ENCODE peak calls at places on chromosomes 1 and 21, in nine cellular contexts. H is right cardiac atrium, G is ovary, Q is tibial nerve, K is astrocyte, W is mesendoderm, J is mucosa of descending colon, O is heart right ventricle, F is breast epithelium. V is an unnamed sample. For H3K4me1, the result is how much of the 10 kb centered on the place peaks cover.

GRCh38 chr1:234978397-234979291 is 150.0 kb downstream of the TOMM20 start:
- DNase-seq in F (no peak), W (no peak), O (no peak), G (no peak), K (peak), Q (no peak), H (no peak), J (peak), V (peak)

GRCh38 chr1:186055846-186056245 is 319.2 kb downstream of the TPR start:
- DNase-seq in K (no peak), G (no peak), O (no peak), F (no peak), Q (no peak), W (no peak), J (no peak), H (no peak), V (no peak)

GRCh38 chr21:39348040-39348354 is 891 bp downstream of the HMGN1 start:
- DNase-seq in F (no peak), W (no peak), K (no peak), O (no peak), J (no peak), Q (no peak), H (no peak), G (no peak), V (no peak)

GRCh38 chr1:44300882-44301281 is 54.2 kb downstream of the ERI3 start:
- DNase-seq in F (no peak), Q (no peak), J (no peak), G (no peak), K (no peak), O (no peak), H (no peak), W (no peak), V (no peak)

GRCh38 chr1:152461544-152461943 is 47.5 kb upstream of the CRNN start:
- DNase-seq in O (no peak), G (no peak), Q (no peak), W (peak), F (no peak), J (no peak), K (peak), H (peak), V (peak)

GRCh38 chr21:45252448-45252925 is 35.2 kb downstream of the POFUT2 start:
- DNase-seq in J (no peak), H (no peak), G (no peak), F (no peak), Q (no peak), O (no peak), K (no peak), W (no peak), V (no peak)

GRCh38 chr1:178531897-178532296 is 19.0 kb downstream of the TEX35 start:
- DNase-seq in Q (no peak), G (no peak), H (no peak), W (no peak), F (no peak), O (no peak), K (no peak), J (no peak), V (no peak)

GRCh38 chr1:1100296-1100695 is 15.6 kb downstream of the C1orf159 start:
- DNase-seq in Q (no peak), F (no peak), O (no peak), W (no peak), K (no peak), J (no peak), H (no peak), G (no peak), V (no peak)

GRCh38 chr21:16573581-16573980 is 843.8 kb downstream of the USP25 start:
- DNase-seq in F (no peak), K (peak), O (no peak), G (no peak), H (no peak), W (peak), J (no peak), Q (no peak), V (no peak)

GRCh38 chr1:24155011-24155782 is 12.3 kb upstream of the IL22RA1 start:
- DNase-seq in O (no peak), K (no peak), J (peak), G (no peak), W (peak), Q (no peak), H (no peak), F (no peak), V (no peak)

GRCh38 chr1:27615346-27616004 is 11.5 kb upstream of the AHDC1 start:
- DNase-seq in O (no peak), Q (no peak), F (no peak), H (no peak), G (no peak), W (no peak), J (no peak), K (no peak), V (no peak)

GRCh38 chr21:45146801-45147200 is 72.4 kb downstream of the ADARB1 start:
- DNase-seq in J (no peak), G (no peak), K (no peak), Q (no peak), H (no peak), F (peak), O (no peak), W (no peak), V (no peak)

GRCh38 chr1:155052412-155053400 is 1.6 kb downstream of the ADAM15 start:
- DNase-seq in Q (no peak), H (peak), J (peak), W (no peak), F (no peak), K (no peak), G (no peak), O (peak), V (peak)

GRCh38 chr1:241411056-241411775 is 54.2 kb upstream of the RGS7 start:
- DNase-seq in W (no peak), F (no peak), H (no peak), Q (no peak), O (no peak), G (no peak), K (no peak), J (no peak), V (no peak)

GRCh38 chr1:201713093-201713810 is 115.7 kb upstream of the IPO9 start:
- DNase-seq in Q (peak), H (peak), K (peak), O (peak), W (peak), J (peak), F (peak), G (peak), V (peak)

GRCh38 chr1:204166237-204166636 is at the start of gene REN:
- DNase-seq in H (no peak), Q (no peak), K (no peak), G (no peak), O (no peak), F (no peak), J (no peak), W (no peak), V (no peak)

GRCh38 chr1:1833916-1834325 is 55.7 kb upstream of the NADK start:
- DNase-seq in O (no peak), F (no peak), W (peak), Q (no peak), K (peak), H (no peak), G (no peak), J (no peak), V (no peak)

GRCh38 chr1:35603941-35604340 is 30.8 kb downstream of the TFAP2E start:
- DNase-seq in Q (no peak), O (no peak), G (no peak), W (no peak), J (no peak), H (no peak), F (no peak), K (peak), V (no peak)

GRCh38 chr1:149917590-149918144 is at the start of gene SV2A:
- DNase-seq in F (peak), Q (no peak), H (peak), J (no peak), G (no peak), W (peak), O (peak), K (peak), V (no peak)

GRCh38 chr1:91741301-91741700 is 144.7 kb downstream of the TGFBR3 start:
- DNase-seq in G (no peak), F (no peak), Q (no peak), O (no peak), J (no peak), H (no peak), K (peak), W (peak), V (no peak)

GRCh38 chr21:31872452-31873274 is at the start of gene HUNK:
- DNase-seq in F (peak), Q (no peak), K (peak), O (peak), G (peak), J (peak), W (peak), H (peak), V (no peak)

GRCh38 chr1:16720403-16721223 is 19.7 kb upstream of the RNU1-4 start:
- DNase-seq in W (no peak), J (no peak), K (peak), G (no peak), F (no peak), H (peak), O (no peak), Q (no peak), V (no peak)

GRCh38 chr1:3607703-3608065 is 3.6 kb downstream of the MEGF6 start:
- DNase-seq in F (no peak), Q (no peak), H (no peak), K (no peak), G (no peak), J (no peak), W (no peak), O (no peak), V (no peak)

GRCh38 chr21:43364851-43365424 is 62.0 kb downstream of the SIK1 start:
- DNase-seq in H (peak), Q (no peak), O (peak), W (no peak), J (no peak), G (no peak), F (no peak), K (no peak), V (no peak)

GRCh38 chr1:178536844-178537371 is 24.0 kb downstream of the TEX35 start:
- DNase-seq in K (peak), O (peak), H (peak), W (peak), J (peak), G (peak), Q (no peak), F (peak), V (peak)

GRCh38 chr1:109089242-109090015 is 1.1 kb upstream of the TMEM167B start:
- DNase-seq in J (peak), O (peak), Q (no peak), W (peak), F (peak), H (peak), K (peak), G (no peak), V (peak)

GRCh38 chr1:10736623-10737267 is 59.7 kb downstream of the CASZ1 start:
- DNase-seq in F (peak), O (no peak), H (no peak), J (no peak), K (no peak), G (no peak), W (no peak), Q (no peak), V (no peak)

GRCh38 chr1:30042438-30043147 is 680.8 kb downstream of the MATN1 start:
- DNase-seq in H (no peak), O (no peak), J (no peak), F (no peak), G (no peak), W (no peak), K (no peak), Q (no peak), V (no peak)

GRCh38 chr1:203147376-203147775 is 19.9 kb downstream of the ADORA1 start:
- DNase-seq in G (no peak), H (no peak), J (no peak), K (no peak), O (no peak), Q (no peak), F (peak), W (no peak), V (no peak)

GRCh38 chr1:12047120-12047876 is 15.8 kb upstream of the TNFRSF8 start:
- DNase-seq in O (no peak), H (no peak), F (no peak), W (no peak), K (peak), Q (no peak), G (no peak), J (no peak), V (no peak)

GRCh38 chr1:54052470-54052933 is 502 bp downstream of the TMEM59 start:
- DNase-seq in Q (no peak), O (no peak), K (no peak), F (peak), H (peak), G (peak), W (peak), J (peak), V (no peak)

GRCh38 chr1:54054438-54054749 is 986 bp downstream of the TCEANC2 start:
- DNase-seq in W (peak), J (no peak), O (no peak), K (no peak), F (no peak), Q (no peak), G (no peak), H (no peak), V (no peak)

GRCh38 chr1:54053745-54054437 is 483 bp downstream of the TCEANC2 start:
- DNase-seq in F (no peak), Q (no peak), J (no peak), W (no peak), H (no peak), G (no peak), O (no peak), K (no peak), V (no peak)

GRCh38 chr1:54052934-54053744 is at the start of the genes TCEANC2 and TMEM59:
- DNase-seq in J (peak), K (peak), F (peak), Q (peak), W (peak), O (peak), G (peak), H (peak), V (peak)

DNA sequence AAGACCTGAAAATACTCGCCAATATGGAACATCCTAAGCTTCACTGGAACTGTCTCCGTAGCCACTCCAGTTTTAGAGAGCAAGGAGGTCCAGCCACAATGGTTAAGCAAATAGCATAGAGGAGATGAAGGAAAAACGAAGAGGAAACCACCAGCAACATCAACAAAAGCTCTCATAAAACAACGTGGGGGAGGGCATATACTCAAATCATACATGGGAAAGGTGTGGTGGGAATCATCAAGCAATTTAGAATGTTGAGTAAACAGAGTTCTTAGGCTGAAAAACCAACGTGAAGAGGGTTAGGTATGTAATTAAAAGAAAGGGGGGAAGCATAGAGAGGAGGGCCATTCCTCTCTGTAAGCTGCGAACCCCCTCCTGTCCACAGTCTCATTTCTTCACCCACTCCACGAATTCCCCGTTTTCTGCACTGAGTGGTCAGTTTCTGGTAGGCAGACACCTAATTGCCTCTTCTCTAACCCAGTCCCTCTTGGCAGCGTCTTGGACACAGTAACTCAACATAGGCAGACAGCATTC is 1.0 kb downstream of the TMEM59 start:
- DNase-seq in Q (no peak), J (no peak), F (no peak), G (no peak), W (peak), H (no peak), K (peak), O (no peak), V (no peak)
- H3K4me1 ChIP-seq in Q (under half), J (under half), F (under half), G (under half), W (under half), H (under half), K (under half), O (half or more), V (half or more)

GRCh38 chr1:208239518-208240381 is 4.4 kb downstream of the PLXNA2 start:
- DNase-seq in W (no peak), Q (no peak), O (no peak), F (no peak), K (peak), J (peak), G (peak), H (no peak), V (no peak)
- H3K4me3 ChIP-seq in W (peak), Q (no peak), O (peak), F (no peak), K (no peak), J (no peak), G (no peak), H (no peak), V (peak)

DNA sequence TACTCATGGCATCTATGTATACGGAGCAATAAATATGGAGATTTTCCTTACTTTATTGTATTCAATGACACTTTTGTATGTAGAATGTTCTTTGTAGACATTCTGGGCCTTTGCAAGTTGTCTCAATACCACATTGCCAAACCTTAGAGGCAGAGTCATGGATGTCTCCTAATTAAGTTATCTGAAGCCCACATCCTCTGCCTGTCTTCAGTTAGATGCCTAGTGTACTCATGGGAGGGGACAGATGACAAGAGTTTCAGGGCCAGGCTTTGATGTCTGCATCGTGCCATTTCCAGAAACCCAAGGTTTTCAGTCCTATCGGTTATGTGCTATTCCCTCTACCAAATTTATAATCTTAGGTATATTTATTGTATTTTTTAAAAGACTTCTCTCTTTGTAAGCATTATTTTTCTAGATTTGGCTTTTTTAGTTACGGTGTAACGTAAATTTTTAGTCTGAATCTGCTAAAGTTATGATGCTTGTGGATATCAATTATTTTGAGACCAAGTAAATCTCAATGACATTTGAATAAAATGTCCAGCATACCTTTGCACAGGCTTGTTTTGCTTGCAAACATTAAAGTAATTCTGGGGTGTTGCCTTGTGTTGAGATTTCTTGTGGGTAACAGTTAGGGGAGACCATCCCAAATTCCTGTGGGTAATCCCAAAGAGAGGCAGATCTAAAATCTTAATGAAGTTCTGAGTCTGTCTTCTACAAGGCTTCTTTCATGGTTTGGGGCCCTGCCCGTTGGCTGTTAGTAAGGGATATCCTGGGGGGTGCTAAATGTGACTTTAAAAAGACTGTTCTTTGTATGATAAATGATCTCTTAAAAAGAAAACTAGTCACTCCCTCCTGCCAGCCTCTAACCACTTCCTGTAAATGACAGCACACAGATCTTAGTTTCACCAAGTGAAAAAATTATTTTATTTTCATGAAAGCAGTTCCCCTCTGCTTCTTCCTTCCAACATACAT is 8.0 kb upstream of the MACF1 start:
- DNase-seq in G (no peak), K (peak), H (no peak), O (no peak), J (no peak), F (no peak), Q (no peak), W (no peak), V (no peak)
- H3K4me1 ChIP-seq in G (under half), K (half or more), H (under half), O (half or more), J (under half), F (under half), Q (under half), W (under half), V (half or more)

DNA sequence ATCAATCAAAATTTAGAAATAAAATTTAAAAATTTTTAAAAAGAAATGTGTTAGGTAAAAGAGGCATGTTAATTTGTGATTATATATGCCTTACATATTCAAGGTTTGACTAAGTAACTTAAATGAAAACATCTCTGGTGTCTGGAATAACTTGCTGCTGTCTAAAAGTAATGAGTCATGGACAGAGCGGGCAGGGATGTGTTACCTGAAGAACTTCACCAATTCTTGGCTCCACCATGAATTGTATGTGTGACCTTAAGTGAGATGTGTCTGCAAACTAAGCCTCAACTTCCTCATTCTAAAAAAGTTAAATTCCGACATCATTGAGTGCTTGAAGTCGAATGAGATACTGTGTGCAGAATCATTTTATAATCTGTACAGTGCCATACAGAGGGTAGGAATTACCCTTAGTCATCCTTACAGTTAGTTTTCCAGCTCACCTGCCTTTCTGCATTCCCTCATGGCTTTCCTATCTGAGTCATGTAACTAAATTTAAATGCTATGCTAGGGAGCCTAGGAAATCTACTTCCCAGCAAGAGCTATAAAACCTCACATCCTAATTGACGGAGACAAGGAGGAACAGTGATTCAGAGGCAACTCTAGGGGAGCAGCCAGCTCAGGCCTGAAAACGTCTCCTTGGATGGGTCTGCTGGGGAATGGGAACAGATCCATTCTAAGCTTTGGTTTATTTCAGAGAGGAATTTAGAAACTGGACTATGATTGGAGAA is 100.7 kb upstream of the TSPAN2 start:
- DNase-seq in F (no peak), O (no peak), K (peak), H (no peak), G (no peak), Q (no peak), J (no peak), W (peak), V (no peak)
- H3K4me3 ChIP-seq in F (no peak), O (no peak), K (no peak), H (no peak), G (no peak), Q (no peak), J (no peak), W (no peak), V (no peak)

GRCh38 chr1:167502192-167502551 is 16.2 kb downstream of the CD247 start:
- DNase-seq in Q (no peak), F (no peak), O (no peak), W (no peak), J (no peak), H (no peak), G (no peak), K (no peak), V (no peak)

GRCh38 chr1:167502719-167503452 is 15.4 kb downstream of the CD247 start:
- DNase-seq in O (no peak), Q (no peak), F (no peak), K (no peak), J (no peak), G (no peak), W (peak), H (no peak), V (no peak)

GRCh38 chr1:167501513-167502191 is 16.7 kb downstream of the CD247 start:
- DNase-seq in K (no peak), J (no peak), G (no peak), H (no peak), F (no peak), W (no peak), Q (no peak), O (no peak), V (no peak)

GRCh38 chr1:167500283-167500860 is 18.0 kb downstream of the CD247 start:
- DNase-seq in J (no peak), H (no peak), Q (no peak), G (no peak), K (no peak), F (no peak), O (no peak), W (no peak), V (no peak)

GRCh38 chr1:167503626-167504458 is 14.5 kb downstream of the CD247 start:
- DNase-seq in H (no peak), G (no peak), J (no peak), W (no peak), F (no peak), Q (no peak), O (no peak), K (no peak), V (no peak)
- H3K4me1 ChIP-seq in H (under half), G (under half), J (under half), W (under half), F (under half), Q (under half), O (under half), K (under half), V (under half)

V was measured in left ventricle myocardium inferior.